ENCODE peak calls at places on chromosome 9, in six cellular contexts. T is stimulated activated CD8-positive, alpha-beta memory T cell treated with anti-CD3 and anti-CD28 coated beads, Interleukin-2, amount 100 ng/mL, for 48 hours; X is H7; P is progenitor cell of endocrine pancreas; M is left kidney; W is right cardiac atrium. O is an unnamed sample.

GRCh38 chr9:126788631-126789349 is 16.1 kb upstream of the ZBTB43 start:
- DNase-seq in T (no peak), X (no peak), P (no peak), M (no peak), W (no peak), O (no peak)

GRCh38 chr9:18706648-18707047 is 232.7 kb downstream of the ADAMTSL1 start:
- DNase-seq in T (no peak), X (peak; percentile 14), P (no peak), M (no peak), W (no peak), O (no peak)

GRCh38 chr9:75551866-75552265 is 338.6 kb upstream of the PCSK5 start:
- DNase-seq in T (no peak), X (no peak), P (no peak), M (no peak), W (no peak), O (no peak)

GRCh38 chr9:97980918-97981827 is 2.0 kb upstream of the ANP32B start:
- DNase-seq in T (no peak), X (no peak), P (no peak), M (no peak), W (peak; percentile 74), O (no peak)

GRCh38 chr9:109886050-109886449 is 106.1 kb downstream of the PALM2AKAP2 start:
- DNase-seq in T (no peak), X (no peak), P (no peak), M (no peak), W (peak; percentile 70), O (no peak)

GRCh38 chr9:134670042-134670525 is 28.5 kb downstream of the COL5A1 start:
- DNase-seq in T (no peak), X (no peak), P (no peak), M (no peak), W (no peak), O (no peak)

GRCh38 chr9:99052849-99053715 is 51.8 kb upstream of the TGFBR1 start:
- DNase-seq in T (no peak), X (no peak), P (no peak), M (no peak), W (no peak), O (no peak)

GRCh38 chr9:75824816-75825568 is 65.5 kb upstream of the PCSK5 start:
- DNase-seq in T (no peak), X (no peak), P (no peak), M (no peak), W (no peak), O (no peak)

GRCh38 chr9:81535542-81536241 is 153.7 kb downstream of the TLE1 start:
- DNase-seq in T (no peak), X (no peak), P (no peak), M (peak; percentile 69), W (no peak), O (no peak)